ENCODE peak calls at places on chromosomes 7 and 10, in four cellular contexts. K is hepatocyte, G is GM23248, E is HCT116. B is an unnamed sample.
A peak's percentile ranks its signal among the peaks of the same experiment; 100 is the strongest.

GRCh38 chr10:10872035-10872673 is 145.5 kb upstream of the CELF2 start:
- DNase-seq in G (peak; percentile 95), K (peak; percentile 22), E (no peak), B (no peak)

GRCh38 chr10:61975107-61975932 is 73.8 kb downstream of the ARID5B start:
- DNase-seq in K (peak; percentile 32), G (peak; percentile 94), E (no peak), B (no peak)

GRCh38 chr10:74380780-74381179 is 229.8 kb downstream of the ADK start:
- DNase-seq in E (no peak), G (no peak), K (no peak), B (no peak)

GRCh38 chr10:103125323-103126267 is 67.5 kb downstream of the NT5C2 start:
- DNase-seq in K (no peak), E (no peak), G (no peak), B (no peak)

GRCh38 chr10:69684020-69684980 is 54.3 kb downstream of the FAM241B start:
- DNase-seq in E (no peak), K (peak; percentile 87), G (peak; percentile 45), B (no peak)

GRCh38 chr7:118877187-118877586 is 652.7 kb downstream of the ANKRD7 start:
- DNase-seq in K (no peak), E (no peak), G (no peak), B (no peak)

GRCh38 chr10:14086596-14086995 is 244.1 kb downstream of the FRMD4A start:
- DNase-seq in K (no peak), E (no peak), G (no peak), B (no peak)

GRCh38 chr10:19605806-19606205 is 210.4 kb upstream of the PLXDC2 start:
- DNase-seq in E (no peak), G (no peak), K (no peak), B (no peak)

GRCh38 chr7:71752171-71752935 is 620.4 kb downstream of the GALNT17 start:
- DNase-seq in G (peak; percentile 46), K (peak; percentile 80), E (no peak), B (peak; percentile 58)

GRCh38 chr10:131571346-131571745 is 259.8 kb upstream of the TCERG1L start:
- DNase-seq in K (no peak), E (no peak), G (no peak), B (no peak)

GRCh38 chr10:62045765-62046521 is 144.4 kb downstream of the ARID5B start:
- DNase-seq in E (no peak), G (peak; percentile 91), K (peak; percentile 73), B (peak; percentile 16)

GRCh38 chr7:135936497-135937217 is 40.5 kb downstream of the MTPN start:
- DNase-seq in E (no peak), G (no peak), K (no peak), B (no peak)

GRCh38 chr7:120725376-120726039 is 132.4 kb downstream of the TSPAN12 start:
- DNase-seq in E (peak; percentile 43), K (peak; percentile 69), G (peak; percentile 81), B (peak; percentile 62)

GRCh38 chr10:117993166-117993565 is 53.6 kb downstream of the RAB11FIP2 start:
- DNase-seq in G (no peak), K (no peak), E (no peak), B (peak; percentile 71)

GRCh38 chr10:22633106-22633505 is 81.3 kb downstream of the PIP4K2A start:
- DNase-seq in K (no peak), G (no peak), E (no peak), B (no peak)

GRCh38 chr7:116113310-116113709 is 82.7 kb upstream of the TFEC start:
- DNase-seq in K (no peak), G (no peak), E (no peak), B (no peak)

GRCh38 chr10:114043532-114044250 is at the start of gene ADRB1:
- DNase-seq in G (peak; percentile 54), K (peak; percentile 76), E (peak; percentile 53), B (peak; percentile 49)

GRCh38 chr7:105802611-105803520 is 73.5 kb downstream of the ATXN7L1 start:
- DNase-seq in K (peak; percentile 23), G (no peak), E (no peak), B (no peak)

GRCh38 chr7:77933394-77933793 is 134.8 kb downstream of the PHTF2 start:
- DNase-seq in G (peak; percentile 72), E (peak; percentile 22), K (no peak), B (no peak)

GRCh38 chr7:149028346-149029109 is at the start of gene PDIA4:
- DNase-seq in G (peak; percentile 99), E (peak; percentile 98), K (peak; percentile 99), B (peak; percentile 100)

GRCh38 chr7:46160861-46161260 is 239.8 kb upstream of the IGFBP3 start:
- DNase-seq in K (no peak), E (no peak), G (no peak), B (no peak)

GRCh38 chr10:43287056-43288007 is 20.5 kb upstream of the RASGEF1A start:
- DNase-seq in G (peak; percentile 18), E (peak; percentile 66), K (no peak), B (peak; percentile 74)

GRCh38 chr7:32427769-32428291 is 62.4 kb downstream of the LSM5 start:
- DNase-seq in E (peak; percentile 21), K (peak; percentile 93), G (peak; percentile 87), B (no peak)

GRCh38 chr10:26430641-26431163 is 7.4 kb upstream of the APBB1IP start:
- DNase-seq in E (no peak), G (peak; percentile 19), K (no peak), B (peak; percentile 85)

GRCh38 chr10:110739811-110740271 is 95.7 kb downstream of the RBM20 start:
- DNase-seq in K (no peak), E (peak; percentile 15), G (no peak), B (no peak)

GRCh38 chr10:126350216-126350992 is 37.9 kb downstream of the ADAM12 start:
- DNase-seq in E (peak; percentile 8), K (no peak), G (peak; percentile 96), B (no peak)

GRCh38 chr10:6171891-6172354 is 30.8 kb upstream of the PFKFB3 start:
- DNase-seq in K (no peak), G (peak; percentile 98), E (no peak), B (no peak)

GRCh38 chr7:159030490-159031134 is 114.1 kb downstream of the VIPR2 start:
- DNase-seq in K (peak; percentile 83), E (peak; percentile 27), G (peak; percentile 7), B (peak; percentile 41)

GRCh38 chr7:135801045-135801693 is 52.6 kb upstream of the FAM180A start:
- DNase-seq in E (peak; percentile 58), G (peak; percentile 83), K (peak; percentile 83), B (peak; percentile 75)

GRCh38 chr10:101481256-101481655 is 106.8 kb downstream of the POLL start:
- DNase-seq in E (no peak), G (no peak), K (no peak), B (no peak)

GRCh38 chr10:89431977-89432376 is 17.6 kb downstream of the IFIT5 start:
- DNase-seq in K (peak; percentile 50), G (peak; percentile 38), E (no peak), B (no peak)
- TF ChIP-seq EZH2phosphoT487 in K (no peak), G (no peak), E (no peak), B (no peak)

GRCh38 chr7:37945336-37945735 is 24.9 kb downstream of the EPDR1 start:
- DNase-seq in K (no peak), G (no peak), E (no peak), B (no peak)
- TF ChIP-seq EZH2phosphoT487 in K (no peak), G (no peak), E (no peak), B (no peak)

GRCh38 chr10:8898745-8899330 is 844.4 kb downstream of the GATA3 start:
- DNase-seq in G (no peak), E (no peak), K (no peak), B (no peak)
- TF ChIP-seq EZH2phosphoT487 in G (no peak), E (no peak), K (no peak), B (no peak)

DNA sequence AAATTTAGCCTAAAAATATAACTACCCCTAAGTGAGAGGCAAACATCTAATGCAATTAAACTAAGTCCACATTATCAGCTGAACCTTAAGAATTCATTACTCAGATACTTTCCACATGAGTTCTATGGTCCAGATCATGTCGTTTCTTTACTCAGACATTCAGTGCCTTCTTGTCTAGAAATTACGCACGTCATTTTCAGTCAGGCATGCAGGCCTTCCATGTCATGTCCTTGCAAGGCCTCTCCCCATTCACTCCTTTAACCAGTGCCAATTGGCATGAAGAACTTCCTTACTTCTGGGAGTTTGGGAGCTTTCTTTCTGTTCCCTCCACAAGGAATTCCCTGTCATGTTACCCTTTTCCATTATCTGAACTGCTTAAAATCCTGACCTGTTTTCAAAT is 118.8 kb downstream of the NRP1 start:
- DNase-seq in K (peak; percentile 49), E (no peak), G (peak; percentile 38), B (no peak)
- TF ChIP-seq EZH2phosphoT487 in K (no peak), E (no peak), G (no peak), B (no peak)

GRCh38 chr7:37011151-37011890 is 287.0 kb upstream of the AOAH start:
- DNase-seq in G (no peak), K (no peak), E (no peak), B (no peak)
- TF ChIP-seq EZH2phosphoT487 in G (no peak), K (no peak), E (no peak), B (no peak)

DNA sequence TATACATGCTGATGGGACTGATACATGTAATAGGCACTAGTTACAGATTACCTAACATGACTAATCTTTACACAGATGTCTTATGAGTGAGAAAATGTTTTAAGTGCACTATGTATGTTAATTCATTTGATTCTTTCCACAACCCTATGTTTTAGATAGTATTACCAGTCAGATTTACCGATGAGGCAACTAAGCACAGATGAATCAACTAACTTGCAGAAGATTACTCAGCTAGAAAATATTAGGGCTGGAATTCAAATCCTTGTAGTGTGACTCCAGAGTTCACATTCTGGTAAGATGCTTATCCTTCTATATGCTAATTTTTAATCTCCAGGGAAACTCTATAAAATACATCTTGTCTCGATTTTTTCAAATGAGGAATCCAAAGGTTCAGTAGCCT is 964.9 kb downstream of the REEP3 start:
- DNase-seq in G (peak; percentile 3), K (no peak), E (no peak), B (no peak)
- TF ChIP-seq EZH2phosphoT487 in G (no peak), K (no peak), E (no peak), B (no peak)

GRCh38 chr7:89602984-89603383 is 551.3 kb upstream of the STEAP1 start:
- DNase-seq in K (no peak), G (no peak), E (no peak), B (no peak)

GRCh38 chr7:89605362-89605761 is 548.9 kb upstream of the STEAP1 start:
- DNase-seq in G (no peak), K (no peak), E (no peak), B (no peak)

GRCh38 chr7:89607797-89608196 is 546.5 kb upstream of the STEAP1 start:
- DNase-seq in K (no peak), G (no peak), E (no peak), B (peak; percentile 43)

GRCh38 chr7:89606479-89606878 is 547.8 kb upstream of the STEAP1 start:
- DNase-seq in K (no peak), G (no peak), E (no peak), B (no peak)
- TF ChIP-seq EZH2phosphoT487 in K (no peak), G (no peak), E (no peak), B (no peak)

GRCh38 chr7:12494354-12495024 is 76.0 kb upstream of the SCIN start:
- DNase-seq in K (no peak), E (no peak), G (no peak), B (no peak)
- TF ChIP-seq EZH2phosphoT487 in K (no peak), E (no peak), G (no peak), B (no peak)

B was measured in MM.1S.